ENCODE peak calls at places on chromosomes 3 and 15, in ten cellular contexts. One of them, this sample, is unnamed. For H3K4me1, the result is how much of the 10 kb centered on the place peaks cover.

GRCh38 chr3:55434789-55435188 is 52.3 kb downstream of the WNT5A start:
- DNase-seq in mucosa of descending colon: no peak
- DNase-seq in OCI-LY7: peak
- DNase-seq in GM23338: peak
- DNase-seq in PC-9: no peak
- DNase-seq in gastrocnemius medialis: no peak
- DNase-seq in left lung: no peak
- DNase-seq in cardiac muscle cell: peak
- DNase-seq in heart left ventricle: no peak
- DNase-seq in CD8-positive, alpha-beta T cell: no peak
- DNase-seq in this sample: no peak

GRCh38 chr3:179695672-179696313 is 43.0 kb downstream of the USP13 start:
- DNase-seq in mucosa of descending colon: no peak
- DNase-seq in OCI-LY7: no peak
- DNase-seq in GM23338: no peak
- DNase-seq in PC-9: no peak
- DNase-seq in gastrocnemius medialis: no peak
- DNase-seq in left lung: no peak
- DNase-seq in cardiac muscle cell: no peak
- DNase-seq in heart left ventricle: no peak
- DNase-seq in CD8-positive, alpha-beta T cell: no peak
- DNase-seq in this sample: no peak

GRCh38 chr3:109336272-109336957 is 931 bp downstream of the DPPA4 start:
- DNase-seq in mucosa of descending colon: no peak
- DNase-seq in OCI-LY7: no peak
- DNase-seq in GM23338: no peak
- DNase-seq in PC-9: no peak
- DNase-seq in gastrocnemius medialis: no peak
- DNase-seq in left lung: peak
- DNase-seq in cardiac muscle cell: peak
- DNase-seq in heart left ventricle: no peak
- DNase-seq in CD8-positive, alpha-beta T cell: peak
- DNase-seq in this sample: no peak

GRCh38 chr15:83733206-83733605 is 79.3 kb downstream of the ADAMTSL3 start:
- DNase-seq in mucosa of descending colon: no peak
- DNase-seq in OCI-LY7: no peak
- DNase-seq in GM23338: peak
- DNase-seq in PC-9: peak
- DNase-seq in gastrocnemius medialis: no peak
- DNase-seq in left lung: no peak
- DNase-seq in cardiac muscle cell: peak
- DNase-seq in heart left ventricle: no peak
- DNase-seq in CD8-positive, alpha-beta T cell: no peak
- DNase-seq in this sample: no peak

GRCh38 chr3:64575211-64575844 is 112.5 kb downstream of the ADAMTS9 start:
- DNase-seq in mucosa of descending colon: no peak
- DNase-seq in OCI-LY7: peak
- DNase-seq in GM23338: peak
- DNase-seq in PC-9: no peak
- DNase-seq in gastrocnemius medialis: no peak
- DNase-seq in left lung: no peak
- DNase-seq in cardiac muscle cell: peak
- DNase-seq in heart left ventricle: no peak
- DNase-seq in CD8-positive, alpha-beta T cell: no peak
- DNase-seq in this sample: no peak

GRCh38 chr3:188407158-188407880 is 253.4 kb downstream of the LPP start:
- DNase-seq in mucosa of descending colon: no peak
- DNase-seq in OCI-LY7: no peak
- DNase-seq in GM23338: no peak
- DNase-seq in PC-9: no peak
- DNase-seq in gastrocnemius medialis: no peak
- DNase-seq in left lung: no peak
- DNase-seq in cardiac muscle cell: no peak
- DNase-seq in heart left ventricle: no peak
- DNase-seq in CD8-positive, alpha-beta T cell: no peak
- DNase-seq in this sample: no peak

GRCh38 chr15:88707766-88708165 is 69.0 kb downstream of the ISG20 start:
- DNase-seq in mucosa of descending colon: no peak
- DNase-seq in OCI-LY7: no peak
- DNase-seq in GM23338: no peak
- DNase-seq in PC-9: no peak
- DNase-seq in gastrocnemius medialis: no peak
- DNase-seq in left lung: no peak
- DNase-seq in cardiac muscle cell: peak
- DNase-seq in heart left ventricle: no peak
- DNase-seq in CD8-positive, alpha-beta T cell: no peak
- DNase-seq in this sample: no peak

GRCh38 chr15:89385596-89386242 is 51.1 kb upstream of the POLG start:
- DNase-seq in mucosa of descending colon: no peak
- DNase-seq in OCI-LY7: no peak
- DNase-seq in GM23338: no peak
- DNase-seq in PC-9: no peak
- DNase-seq in gastrocnemius medialis: no peak
- DNase-seq in left lung: peak
- DNase-seq in cardiac muscle cell: peak
- DNase-seq in heart left ventricle: no peak
- DNase-seq in CD8-positive, alpha-beta T cell: no peak
- DNase-seq in this sample: no peak

GRCh38 chr3:23822559-23822958 is 16.8 kb downstream of the UBE2E1 start:
- DNase-seq in mucosa of descending colon: no peak
- DNase-seq in OCI-LY7: no peak
- DNase-seq in GM23338: no peak
- DNase-seq in PC-9: no peak
- DNase-seq in gastrocnemius medialis: no peak
- DNase-seq in left lung: no peak
- DNase-seq in cardiac muscle cell: no peak
- DNase-seq in heart left ventricle: no peak
- DNase-seq in CD8-positive, alpha-beta T cell: no peak
- DNase-seq in this sample: no peak

GRCh38 chr3:110391045-110391444 is 680.6 kb upstream of the NECTIN3 start:
- DNase-seq in mucosa of descending colon: no peak
- DNase-seq in OCI-LY7: no peak
- DNase-seq in GM23338: peak
- DNase-seq in PC-9: no peak
- DNase-seq in gastrocnemius medialis: no peak
- DNase-seq in left lung: no peak
- DNase-seq in cardiac muscle cell: no peak
- DNase-seq in heart left ventricle: no peak
- DNase-seq in CD8-positive, alpha-beta T cell: no peak
- DNase-seq in this sample: no peak

GRCh38 chr3:127628788-127629456 is at the start of gene PODXL2:
- DNase-seq in mucosa of descending colon: no peak
- DNase-seq in OCI-LY7: peak
- DNase-seq in GM23338: peak
- DNase-seq in PC-9: peak
- DNase-seq in gastrocnemius medialis: peak
- DNase-seq in left lung: peak
- DNase-seq in cardiac muscle cell: peak
- DNase-seq in heart left ventricle: no peak
- DNase-seq in CD8-positive, alpha-beta T cell: peak
- DNase-seq in this sample: no peak

DNA sequence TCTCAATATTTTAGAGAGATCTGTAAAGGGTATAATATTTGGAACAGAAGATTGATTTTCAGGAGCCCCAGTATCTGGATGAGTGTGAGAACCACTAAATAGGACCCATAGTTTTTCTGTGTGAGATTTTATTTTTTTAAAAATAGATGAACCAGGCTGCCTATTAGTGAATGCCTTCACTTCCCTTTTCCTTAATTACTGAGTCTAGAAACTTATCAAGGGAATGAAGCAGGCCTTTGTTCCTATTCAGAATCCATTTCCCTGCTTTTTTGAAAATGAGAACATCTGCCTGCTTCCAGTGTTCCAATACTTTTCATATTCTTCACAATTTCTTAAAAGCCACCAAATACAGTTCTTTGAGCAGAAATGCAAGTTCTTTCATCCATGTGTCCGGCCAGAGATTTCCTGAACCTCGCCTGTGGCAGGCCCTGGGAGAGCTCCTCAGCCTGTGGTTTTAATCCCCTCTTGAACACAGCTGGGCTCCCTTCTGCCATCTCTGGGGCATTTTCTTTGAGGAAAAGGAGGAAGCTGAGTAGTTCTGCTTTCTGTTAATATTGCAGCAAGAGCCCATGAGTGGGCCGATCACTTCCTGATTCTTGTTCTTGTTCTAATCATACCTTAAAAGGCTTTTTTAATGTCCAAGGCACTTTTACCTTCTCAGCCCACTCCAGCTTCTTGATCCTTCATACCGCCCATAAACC is 4.7 kb downstream of the EHD4 start:
- DNase-seq in mucosa of descending colon: peak
- DNase-seq in OCI-LY7: peak
- DNase-seq in GM23338: no peak
- DNase-seq in PC-9: no peak
- DNase-seq in gastrocnemius medialis: peak
- DNase-seq in left lung: no peak
- DNase-seq in cardiac muscle cell: peak
- DNase-seq in heart left ventricle: no peak
- DNase-seq in CD8-positive, alpha-beta T cell: peak
- DNase-seq in this sample: no peak
- H3K4me3 ChIP-seq in mucosa of descending colon: no peak
- H3K4me3 ChIP-seq in OCI-LY7: peak
- H3K4me3 ChIP-seq in GM23338: no peak
- H3K4me3 ChIP-seq in PC-9: no peak
- H3K4me3 ChIP-seq in gastrocnemius medialis: no peak
- H3K4me3 ChIP-seq in left lung: peak
- H3K4me3 ChIP-seq in cardiac muscle cell: no peak
- H3K4me3 ChIP-seq in heart left ventricle: no peak
- H3K4me3 ChIP-seq in CD8-positive, alpha-beta T cell: no peak
- H3K4me3 ChIP-seq in this sample: peak

GRCh38 chr15:99615460-99615859 is 49.7 kb downstream of the MEF2A start:
- DNase-seq in mucosa of descending colon: no peak
- DNase-seq in OCI-LY7: no peak
- DNase-seq in GM23338: no peak
- DNase-seq in PC-9: no peak
- DNase-seq in gastrocnemius medialis: no peak
- DNase-seq in left lung: no peak
- DNase-seq in cardiac muscle cell: no peak
- DNase-seq in heart left ventricle: no peak
- DNase-seq in CD8-positive, alpha-beta T cell: no peak
- DNase-seq in this sample: no peak

GRCh38 chr15:99614749-99615288 is 49.0 kb downstream of the MEF2A start:
- DNase-seq in mucosa of descending colon: no peak
- DNase-seq in OCI-LY7: no peak
- DNase-seq in GM23338: no peak
- DNase-seq in PC-9: no peak
- DNase-seq in gastrocnemius medialis: no peak
- DNase-seq in left lung: no peak
- DNase-seq in cardiac muscle cell: no peak
- DNase-seq in heart left ventricle: no peak
- DNase-seq in CD8-positive, alpha-beta T cell: no peak
- DNase-seq in this sample: no peak

GRCh38 chr15:99618941-99619411 is 53.2 kb downstream of the MEF2A start:
- DNase-seq in mucosa of descending colon: no peak
- DNase-seq in OCI-LY7: no peak
- DNase-seq in GM23338: peak
- DNase-seq in PC-9: no peak
- DNase-seq in gastrocnemius medialis: no peak
- DNase-seq in left lung: no peak
- DNase-seq in cardiac muscle cell: peak
- DNase-seq in heart left ventricle: no peak
- DNase-seq in CD8-positive, alpha-beta T cell: no peak
- DNase-seq in this sample: no peak

GRCh38 chr15:99616129-99616528 is 50.3 kb downstream of the MEF2A start:
- DNase-seq in mucosa of descending colon: no peak
- DNase-seq in OCI-LY7: no peak
- DNase-seq in GM23338: no peak
- DNase-seq in PC-9: no peak
- DNase-seq in gastrocnemius medialis: no peak
- DNase-seq in left lung: no peak
- DNase-seq in cardiac muscle cell: no peak
- DNase-seq in heart left ventricle: no peak
- DNase-seq in CD8-positive, alpha-beta T cell: no peak
- DNase-seq in this sample: no peak

GRCh38 chr15:99616773-99617342 is 51.1 kb downstream of the MEF2A start:
- DNase-seq in mucosa of descending colon: no peak
- DNase-seq in OCI-LY7: no peak
- DNase-seq in GM23338: no peak
- DNase-seq in PC-9: no peak
- DNase-seq in gastrocnemius medialis: no peak
- DNase-seq in left lung: no peak
- DNase-seq in cardiac muscle cell: no peak
- DNase-seq in heart left ventricle: no peak
- DNase-seq in CD8-positive, alpha-beta T cell: no peak
- DNase-seq in this sample: no peak
- H3K4me1 ChIP-seq in mucosa of descending colon: under half
- H3K4me1 ChIP-seq in OCI-LY7: under half
- H3K4me1 ChIP-seq in GM23338: under half
- H3K4me1 ChIP-seq in PC-9: under half
- H3K4me1 ChIP-seq in gastrocnemius medialis: half or more
- H3K4me1 ChIP-seq in left lung: under half
- H3K4me1 ChIP-seq in cardiac muscle cell: half or more
- H3K4me1 ChIP-seq in heart left ventricle: half or more
- H3K4me1 ChIP-seq in CD8-positive, alpha-beta T cell: under half
- H3K4me1 ChIP-seq in this sample: half or more

GRCh38 chr3:152019516-152019915 is 146.1 kb downstream of the SUCNR1 start:
- DNase-seq in mucosa of descending colon: no peak
- DNase-seq in OCI-LY7: no peak
- DNase-seq in GM23338: no peak
- DNase-seq in PC-9: peak
- DNase-seq in gastrocnemius medialis: no peak
- DNase-seq in left lung: no peak
- DNase-seq in cardiac muscle cell: no peak
- DNase-seq in heart left ventricle: no peak
- DNase-seq in CD8-positive, alpha-beta T cell: no peak
- DNase-seq in this sample: no peak

GRCh38 chr3:152026033-152026556 is 152.7 kb downstream of the SUCNR1 start:
- DNase-seq in mucosa of descending colon: no peak
- DNase-seq in OCI-LY7: no peak
- DNase-seq in GM23338: no peak
- DNase-seq in PC-9: peak
- DNase-seq in gastrocnemius medialis: no peak
- DNase-seq in left lung: no peak
- DNase-seq in cardiac muscle cell: peak
- DNase-seq in heart left ventricle: no peak
- DNase-seq in CD8-positive, alpha-beta T cell: no peak
- DNase-seq in this sample: no peak

GRCh38 chr3:152021951-152022461 is 148.6 kb downstream of the SUCNR1 start:
- DNase-seq in mucosa of descending colon: no peak
- DNase-seq in OCI-LY7: no peak
- DNase-seq in GM23338: no peak
- DNase-seq in PC-9: peak
- DNase-seq in gastrocnemius medialis: no peak
- DNase-seq in left lung: peak
- DNase-seq in cardiac muscle cell: peak
- DNase-seq in heart left ventricle: no peak
- DNase-seq in CD8-positive, alpha-beta T cell: no peak
- DNase-seq in this sample: no peak
- TF ChIP-seq CTCF in mucosa of descending colon: no peak
- TF ChIP-seq CTCF in OCI-LY7: no peak
- TF ChIP-seq CTCF in GM23338: no peak
- TF ChIP-seq CTCF in PC-9: no peak
- TF ChIP-seq CTCF in gastrocnemius medialis: no peak
- TF ChIP-seq CTCF in left lung: no peak
- TF ChIP-seq CTCF in cardiac muscle cell: no peak
- TF ChIP-seq CTCF in heart left ventricle: no peak
- TF ChIP-seq CTCF in CD8-positive, alpha-beta T cell: no peak
- TF ChIP-seq CTCF in this sample: no peak

DNA sequence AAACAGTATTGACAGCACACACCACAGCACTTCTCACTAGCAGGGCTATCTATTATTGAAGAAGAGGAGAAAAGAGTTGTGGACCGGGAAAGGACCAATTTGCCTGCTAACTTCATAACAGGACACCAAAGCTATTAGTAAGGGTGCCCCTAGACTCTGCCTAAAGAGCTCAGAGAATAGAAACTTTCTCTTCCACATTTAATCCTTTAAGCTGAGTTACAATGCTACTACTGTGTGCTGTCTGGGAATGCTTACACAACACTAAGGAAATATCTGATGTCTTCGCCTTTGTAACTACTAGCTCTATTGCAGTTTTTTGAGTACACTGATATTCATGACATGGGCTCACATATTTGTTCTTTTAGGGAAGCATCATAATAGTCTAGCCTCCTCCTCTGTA is 13.5 kb upstream of the AADAC start:
- DNase-seq in mucosa of descending colon: no peak
- DNase-seq in OCI-LY7: no peak
- DNase-seq in GM23338: no peak
- DNase-seq in PC-9: no peak
- DNase-seq in gastrocnemius medialis: no peak
- DNase-seq in left lung: no peak
- DNase-seq in cardiac muscle cell: peak
- DNase-seq in heart left ventricle: no peak
- DNase-seq in CD8-positive, alpha-beta T cell: no peak
- DNase-seq in this sample: no peak
- H3K4me3 ChIP-seq in mucosa of descending colon: no peak
- H3K4me3 ChIP-seq in OCI-LY7: no peak
- H3K4me3 ChIP-seq in GM23338: no peak
- H3K4me3 ChIP-seq in PC-9: no peak
- H3K4me3 ChIP-seq in gastrocnemius medialis: no peak
- H3K4me3 ChIP-seq in left lung: no peak
- H3K4me3 ChIP-seq in cardiac muscle cell: no peak
- H3K4me3 ChIP-seq in heart left ventricle: no peak
- H3K4me3 ChIP-seq in CD8-positive, alpha-beta T cell: no peak
- H3K4me3 ChIP-seq in this sample: no peak

This sample was measured in thoracic aorta.